ENCODE peak calls at places on chromosomes 1 and 21, in six cellular contexts. S is neural progenitor cell, D is HepG2, X is astrocyte, W is PC-3, Z is mammary epithelial cell. M is an unnamed sample.

GRCh38 chr1:54604572-54605370 is 18.6 kb downstream of the FAM151A start:
- DNase-seq in W (peak), X (no peak), S (no peak), Z (peak), D (no peak), M (no peak)

GRCh38 chr1:115727706-115728249 is 40.7 kb downstream of the CASQ2 start:
- DNase-seq in W (peak), S (peak), X (peak), D (peak), Z (peak), M (peak)

GRCh38 chr1:208565761-208566440 is 321.7 kb upstream of the PLXNA2 start:
- DNase-seq in X (peak), W (no peak), D (no peak), S (no peak), Z (no peak), M (peak)

GRCh38 chr1:202698276-202698675 is 12.0 kb downstream of the SYT2 start:
- DNase-seq in D (no peak), Z (peak), W (no peak), S (no peak), X (no peak), M (no peak)

GRCh38 chr1:168603501-168604107 is 27.2 kb downstream of the XCL1 start:
- DNase-seq in S (peak), X (peak), D (peak), Z (peak), W (peak), M (peak)

GRCh38 chr1:115771847-115772457 is 3.4 kb upstream of the CASQ2 start:
- DNase-seq in Z (peak), X (peak), S (peak), D (peak), W (peak), M (peak)

GRCh38 chr1:30034627-30035521 is 688.5 kb downstream of the MATN1 start:
- DNase-seq in W (peak), S (no peak), D (no peak), Z (no peak), X (peak), M (peak)

GRCh38 chr1:6098303-6099215 is 52.9 kb downstream of the KCNAB2 start:
- DNase-seq in S (no peak), D (no peak), X (no peak), Z (no peak), W (no peak), M (no peak)

GRCh38 chr1:161827786-161828185 is 61.7 kb downstream of the ATF6 start:
- DNase-seq in X (peak), Z (peak), D (no peak), S (no peak), W (peak), M (peak)

GRCh38 chr1:208231929-208232360 is 12.2 kb downstream of the PLXNA2 start:
- DNase-seq in Z (no peak), S (peak), W (peak), X (peak), D (no peak), M (peak)

GRCh38 chr1:40673452-40673851 is 8.0 kb upstream of the RIMS3 start:
- DNase-seq in Z (no peak), S (no peak), X (no peak), D (no peak), W (no peak), M (peak)

GRCh38 chr1:52424238-52424637 is 19.8 kb downstream of the PRPF38A start:
- DNase-seq in Z (no peak), S (no peak), X (no peak), D (no peak), W (no peak), M (no peak)

GRCh38 chr1:240295811-240296210 is 204.1 kb downstream of the FMN2 start:
- DNase-seq in D (no peak), X (peak), S (no peak), Z (no peak), W (no peak), M (no peak)

GRCh38 chr1:6464514-6464836 is 1.5 kb downstream of the TNFRSF25 start:
- DNase-seq in W (peak), D (peak), Z (no peak), X (no peak), S (no peak), M (no peak)

GRCh38 chr1:6960291-6960758 is 175.1 kb downstream of the CAMTA1 start:
- DNase-seq in Z (no peak), D (no peak), W (peak), X (peak), S (no peak), M (peak)

GRCh38 chr1:21436488-21437340 is 3.2 kb upstream of the NBPF3 start:
- DNase-seq in D (no peak), Z (no peak), W (peak), S (peak), X (no peak), M (no peak)

GRCh38 chr1:56836359-56836758 is 17.2 kb upstream of the FYB2 start:
- DNase-seq in W (no peak), S (no peak), Z (no peak), D (peak), X (no peak), M (no peak)

GRCh38 chr1:227906550-227906991 is 41.2 kb downstream of the WNT9A start:
- DNase-seq in Z (no peak), W (no peak), S (no peak), X (no peak), D (no peak), M (no peak)

GRCh38 chr1:14937288-14937949 is 216.1 kb upstream of the TMEM51 start:
- DNase-seq in Z (no peak), W (no peak), X (no peak), S (no peak), D (no peak), M (no peak)

GRCh38 chr1:172278478-172278877 is 142.0 kb upstream of the C1orf105 start:
- DNase-seq in X (peak), D (no peak), W (peak), S (no peak), Z (peak), M (peak)

GRCh38 chr1:30029677-30030076 is 693.7 kb downstream of the MATN1 start:
- DNase-seq in D (no peak), W (no peak), X (no peak), S (no peak), Z (no peak), M (no peak)

GRCh38 chr1:76669624-76670023 is 197.7 kb upstream of the ST6GALNAC5 start:
- DNase-seq in D (no peak), X (no peak), S (no peak), W (no peak), Z (no peak), M (no peak)

GRCh38 chr1:153677718-153678518 is 570 bp upstream of the NPR1 start:
- DNase-seq in S (peak), D (no peak), X (no peak), Z (peak), W (peak), M (peak)

GRCh38 chr1:46211051-46211450 is 7.9 kb downstream of the LURAP1 start:
- DNase-seq in X (no peak), W (no peak), Z (no peak), D (no peak), S (no peak), M (no peak)

GRCh38 chr1:27307851-27308598 is 13.9 kb upstream of the TMEM222 start:
- DNase-seq in S (peak), W (no peak), D (no peak), X (no peak), Z (no peak), M (no peak)

GRCh38 chr1:239951518-239952130 is 140.1 kb upstream of the FMN2 start:
- DNase-seq in D (peak), S (peak), W (peak), Z (peak), X (peak), M (peak)

GRCh38 chr1:218209351-218209861 is 75.7 kb upstream of the RRP15 start:
- DNase-seq in S (no peak), W (peak), X (peak), Z (peak), D (no peak), M (peak)

GRCh38 chr1:54347261-54347954 is 58.8 kb downstream of the SSBP3 start:
- DNase-seq in S (no peak), D (no peak), X (no peak), Z (no peak), W (no peak), M (no peak)

GRCh38 chr1:186658999-186659398 is 21.2 kb downstream of the PTGS2 start:
- DNase-seq in W (peak), Z (peak), X (no peak), D (no peak), S (no peak), M (no peak)

GRCh38 chr1:177948336-177948972 is 21.4 kb downstream of the SEC16B start:
- DNase-seq in D (peak), W (peak), X (peak), Z (peak), S (peak), M (peak)

GRCh38 chr21:44418108-44418875 is 37.0 kb upstream of the LRRC3 start:
- DNase-seq in Z (no peak), S (no peak), W (no peak), X (no peak), D (no peak), M (no peak)

GRCh38 chr1:221891708-221892107 is 149.8 kb upstream of the DUSP10 start:
- DNase-seq in W (peak), X (no peak), Z (peak), D (no peak), S (no peak), M (peak)

GRCh38 chr1:198015317-198015716 is 98.1 kb downstream of the LHX9 start:
- DNase-seq in W (no peak), S (no peak), X (no peak), Z (no peak), D (no peak), M (no peak)

GRCh38 chr1:154386643-154387352 is 18.3 kb upstream of the IL6R start:
- DNase-seq in X (no peak), W (no peak), D (peak), Z (no peak), S (no peak), M (no peak)

GRCh38 chr1:61000327-61000726 is 82.0 kb upstream of the NFIA start:
- DNase-seq in D (no peak), Z (no peak), S (no peak), X (no peak), W (no peak), M (no peak)

GRCh38 chr1:27011976-27012563 is 580 bp downstream of the TENT5B start:
- DNase-seq in W (no peak), S (no peak), Z (no peak), D (no peak), X (no peak), M (no peak)

DNA sequence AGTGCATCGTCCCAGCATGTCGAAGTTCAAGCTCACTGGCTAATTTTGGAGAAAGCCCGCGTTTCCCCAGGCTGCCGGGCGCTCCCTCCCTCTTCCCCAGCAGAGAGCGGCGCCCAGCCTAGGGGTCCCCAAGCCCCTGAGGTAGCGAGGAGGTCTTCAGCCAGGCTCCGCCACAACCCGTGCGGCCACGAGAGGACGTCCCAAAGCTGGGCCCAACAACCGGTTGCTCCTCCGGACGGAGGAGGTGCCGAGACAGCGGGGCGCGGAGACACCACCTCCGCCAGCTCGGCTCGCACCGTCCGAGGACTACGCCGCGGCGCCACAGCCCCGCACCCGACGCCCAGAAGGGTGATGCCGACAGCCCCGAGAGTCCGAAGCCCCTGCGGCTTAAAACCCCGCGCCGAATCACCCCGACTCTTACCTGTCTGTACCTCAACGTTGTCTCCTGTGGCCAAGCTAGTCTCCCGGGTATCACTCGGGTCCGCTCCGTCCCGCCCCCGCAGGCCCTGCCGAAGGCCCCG is at the start of gene DENND2C:
- DNase-seq in Z (no peak), S (peak), X (no peak), D (no peak), W (no peak), M (no peak)
- H3K4me2 ChIP-seq in Z (peak), S (peak), X (peak), D (peak), W (peak), M (peak)

DNA sequence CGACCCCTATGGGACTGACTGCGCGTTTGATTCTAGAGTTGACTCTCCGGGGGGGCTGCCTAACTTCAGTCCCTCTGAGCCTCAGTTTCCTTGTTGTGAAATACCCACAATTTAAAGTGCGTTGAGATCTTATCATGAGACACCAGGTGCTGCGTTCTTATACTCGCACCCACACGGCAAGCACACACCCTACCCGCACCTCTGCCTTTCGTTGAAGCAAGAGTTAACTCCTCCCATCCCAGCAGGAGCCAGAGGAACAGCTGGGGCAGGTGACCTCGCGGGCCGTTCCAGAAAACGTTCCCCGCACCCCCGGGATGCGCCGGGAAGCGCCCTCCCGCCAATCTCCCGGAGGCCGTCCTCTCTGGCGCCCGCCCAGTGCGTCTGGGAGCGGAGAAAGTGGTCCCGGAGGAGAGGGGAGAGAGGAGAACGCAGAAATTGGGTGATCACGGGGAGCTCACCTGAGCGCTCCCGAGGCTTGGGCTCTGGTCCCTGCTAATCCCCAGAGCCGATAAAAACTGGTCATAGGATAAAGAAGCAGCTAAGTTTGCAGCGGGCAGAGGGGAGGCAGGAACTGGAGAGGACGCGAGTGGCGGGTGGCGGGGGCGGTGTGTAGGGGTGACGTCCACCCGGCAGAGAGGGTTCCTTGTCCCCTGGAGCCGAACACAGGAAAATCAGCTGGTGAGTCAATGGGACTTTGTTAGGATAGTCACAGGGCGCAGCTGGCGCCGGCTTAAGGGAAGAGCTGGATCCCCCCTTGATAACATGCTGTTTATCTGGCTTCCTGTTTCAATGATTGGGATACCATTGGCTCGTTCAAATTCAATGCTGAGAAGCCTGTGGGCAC is 856 bp downstream of the NAV1 start:
- DNase-seq in Z (no peak), X (peak), D (no peak), S (peak), W (peak), M (peak)
- H3K9ac ChIP-seq in Z (no peak), X (peak), D (no peak), S (no peak), W (peak), M (peak)

DNA sequence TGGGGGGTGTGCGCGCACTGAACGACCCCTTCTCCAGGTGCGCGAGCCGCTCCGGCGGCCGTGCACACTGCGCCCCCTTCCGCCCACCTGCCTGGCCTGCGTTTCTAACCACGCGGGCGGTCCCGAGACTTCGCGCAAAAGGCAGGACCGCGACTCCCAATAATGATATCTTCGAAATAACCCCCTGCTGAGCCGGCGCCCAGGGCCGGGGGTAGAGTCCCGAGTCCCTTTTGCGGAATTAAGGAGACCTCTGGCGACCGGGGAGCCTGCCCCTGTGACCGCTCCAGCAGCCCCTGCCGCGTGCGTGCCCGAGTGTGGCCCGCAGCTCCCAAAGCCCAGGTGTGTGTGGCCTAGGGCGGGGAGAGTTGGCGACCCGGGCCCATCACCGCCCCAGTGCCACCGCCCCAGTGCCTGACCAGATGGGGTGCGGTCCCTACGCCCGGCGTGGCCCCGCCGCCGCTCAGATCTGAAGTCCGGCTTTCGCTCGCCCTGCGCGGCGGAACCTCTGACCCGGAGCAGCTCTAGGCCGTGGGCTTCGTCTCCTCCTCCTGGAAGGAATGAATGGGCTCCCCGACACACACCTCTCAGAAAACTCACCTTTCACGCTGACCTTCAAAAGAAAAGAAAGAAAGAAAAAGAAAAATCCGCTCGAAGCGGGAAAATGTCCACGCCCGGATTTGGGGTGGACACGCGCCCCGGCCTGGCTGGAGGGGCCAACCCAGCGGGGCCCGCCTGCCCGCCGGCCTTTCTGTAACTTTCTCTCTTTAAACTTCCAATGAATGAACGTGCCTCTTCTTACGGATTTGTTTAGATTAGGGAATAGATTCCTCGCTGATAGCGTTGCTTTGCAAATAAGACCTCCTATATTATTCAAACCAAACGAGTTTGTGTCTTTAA is 5.5 kb upstream of the SIM2 start:
- DNase-seq in W (no peak), D (no peak), S (peak), X (no peak), Z (no peak), M (no peak)
- TF ChIP-seq EZH2 in W (no peak), D (no peak), S (peak), X (peak), Z (peak), M (peak)

DNA sequence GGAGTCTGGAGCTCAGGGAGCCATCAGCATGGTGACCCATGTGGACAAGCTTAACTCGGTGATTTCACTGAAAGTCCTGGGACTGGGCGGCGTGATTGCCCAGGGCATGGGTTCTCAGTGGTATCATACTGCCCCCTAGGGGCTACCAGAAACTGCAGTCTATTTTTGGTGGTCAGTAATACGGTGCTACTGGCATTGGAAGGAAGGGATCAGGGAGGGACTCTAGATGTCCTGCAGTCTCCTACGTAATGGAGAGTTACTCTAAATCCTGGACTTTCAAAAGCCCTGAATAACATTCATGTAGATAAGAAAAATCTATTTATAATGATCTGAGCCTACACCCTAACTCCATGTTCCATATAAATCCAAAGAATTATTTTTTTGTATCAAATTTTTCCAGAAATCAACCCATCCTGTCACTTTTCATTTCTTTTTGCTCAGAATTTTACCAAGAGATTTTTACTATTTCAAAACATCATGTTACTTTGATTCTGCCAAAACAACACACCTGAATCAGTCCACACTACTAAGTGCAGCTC is 37.3 kb downstream of the PABPC4 start:
- DNase-seq in D (peak), Z (peak), X (peak), W (peak), S (peak), M (peak)
- H3K4me2 ChIP-seq in D (peak), Z (no peak), X (no peak), W (no peak), S (no peak), M (no peak)

DNA sequence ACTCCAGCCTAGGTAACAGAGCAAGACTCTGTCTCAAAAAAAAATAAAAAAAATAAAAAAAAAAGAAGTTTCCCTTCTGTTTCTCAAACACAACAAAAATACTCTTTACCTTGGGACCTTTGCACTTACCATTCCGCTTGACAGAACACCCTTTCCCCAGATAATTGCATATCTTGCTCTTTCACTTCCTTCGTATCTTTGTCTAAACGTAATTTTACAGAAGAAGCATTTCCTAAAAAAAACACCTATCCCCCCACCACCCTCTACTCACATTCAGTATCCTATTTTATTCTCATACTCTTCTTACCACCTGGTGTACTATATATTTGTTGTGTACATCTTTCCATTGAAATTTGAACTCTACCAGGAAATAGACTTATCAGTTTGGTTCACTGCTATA is 32.7 kb downstream of the ASH1L start:
- DNase-seq in X (no peak), S (no peak), Z (no peak), W (no peak), D (no peak), M (no peak)
- H3K9ac ChIP-seq in X (no peak), S (no peak), Z (no peak), W (no peak), D (no peak), M (no peak)

M was measured in fibroblast of lung.